ENCODE peak calls at places on chromosomes 2 and 18, in five cellular contexts. One of them, this sample, is unnamed.

GRCh38 chr2:29920631-29921559 is 491 bp downstream of the ALK start:
- DNase-seq in K562: peak
- DNase-seq in HepG2: no peak
- DNase-seq in H1: peak
- DNase-seq in GM12878: no peak
- DNase-seq in this sample: no peak

GRCh38 chr2:102488063-102488462 is 15.0 kb downstream of the SLC9A4 start:
- DNase-seq in GM12878: no peak
- DNase-seq in HepG2: no peak
- DNase-seq in H1: no peak
- DNase-seq in K562: no peak
- DNase-seq in this sample: no peak

GRCh38 chr2:15334650-15335326 is 226.3 kb downstream of the NBAS start:
- DNase-seq in K562: no peak
- DNase-seq in H1: no peak
- DNase-seq in HepG2: no peak
- DNase-seq in GM12878: no peak
- DNase-seq in this sample: no peak

GRCh38 chr18:31301201-31301655 is 16.7 kb upstream of the DSG1 start:
- DNase-seq in K562: no peak
- DNase-seq in HepG2: no peak
- DNase-seq in GM12878: no peak
- DNase-seq in H1: no peak
- DNase-seq in this sample: no peak

GRCh38 chr18:70469916-70470315 is 181.1 kb downstream of the SOCS6 start:
- DNase-seq in HepG2: no peak
- DNase-seq in K562: no peak
- DNase-seq in GM12878: no peak
- DNase-seq in H1: no peak
- DNase-seq in this sample: no peak

GRCh38 chr18:9735238-9735637 is 27.1 kb downstream of the RAB31 start:
- DNase-seq in HepG2: peak
- DNase-seq in H1: no peak
- DNase-seq in K562: no peak
- DNase-seq in GM12878: no peak
- DNase-seq in this sample: no peak

GRCh38 chr2:211157211-211157610 is 600.8 kb downstream of the CPS1 start:
- DNase-seq in HepG2: no peak
- DNase-seq in GM12878: no peak
- DNase-seq in K562: no peak
- DNase-seq in H1: no peak
- DNase-seq in this sample: no peak

GRCh38 chr18:5317186-5317585 is 21.7 kb upstream of the ZBTB14 start:
- DNase-seq in GM12878: no peak
- DNase-seq in H1: no peak
- DNase-seq in K562: no peak
- DNase-seq in HepG2: no peak
- DNase-seq in this sample: no peak

GRCh38 chr2:181074457-181074856 is 94.1 kb downstream of the UBE2E3 start:
- DNase-seq in H1: no peak
- DNase-seq in K562: no peak
- DNase-seq in GM12878: no peak
- DNase-seq in HepG2: no peak
- DNase-seq in this sample: no peak

GRCh38 chr2:203164311-203164935 is 74.4 kb upstream of the CYP20A1 start:
- DNase-seq in HepG2: no peak
- DNase-seq in GM12878: no peak
- DNase-seq in H1: no peak
- DNase-seq in K562: no peak
- DNase-seq in this sample: no peak

GRCh38 chr18:13556497-13556896 is 169.9 kb downstream of the FAM210A start:
- DNase-seq in H1: no peak
- DNase-seq in K562: no peak
- DNase-seq in GM12878: no peak
- DNase-seq in HepG2: no peak
- DNase-seq in this sample: no peak

GRCh38 chr18:23738151-23738550 is 48.9 kb downstream of the LAMA3 start:
- DNase-seq in GM12878: no peak
- DNase-seq in K562: no peak
- DNase-seq in H1: no peak
- DNase-seq in HepG2: no peak
- DNase-seq in this sample: no peak

GRCh38 chr2:177334940-177335543 is 57.5 kb upstream of the AGPS start:
- DNase-seq in H1: no peak
- DNase-seq in GM12878: no peak
- DNase-seq in K562: peak
- DNase-seq in HepG2: peak
- DNase-seq in this sample: peak

GRCh38 chr2:11775384-11775783 is 29.0 kb downstream of the LPIN1 start:
- DNase-seq in K562: no peak
- DNase-seq in GM12878: peak
- DNase-seq in HepG2: no peak
- DNase-seq in H1: no peak
- DNase-seq in this sample: no peak

GRCh38 chr2:15553519-15553918 is 7.6 kb downstream of the NBAS start:
- DNase-seq in K562: peak
- DNase-seq in H1: no peak
- DNase-seq in HepG2: no peak
- DNase-seq in GM12878: no peak
- DNase-seq in this sample: no peak

GRCh38 chr2:71772510-71773172 is 319.3 kb downstream of the DYSF start:
- DNase-seq in H1: no peak
- DNase-seq in K562: no peak
- DNase-seq in GM12878: no peak
- DNase-seq in HepG2: no peak
- DNase-seq in this sample: no peak

GRCh38 chr2:145842002-145842401 is 1322.1 kb upstream of the ZEB2 start:
- DNase-seq in H1: no peak
- DNase-seq in HepG2: no peak
- DNase-seq in K562: no peak
- DNase-seq in GM12878: no peak
- DNase-seq in this sample: no peak
- H3K27ac ChIP-seq in H1: no peak
- H3K27ac ChIP-seq in HepG2: no peak
- H3K27ac ChIP-seq in K562: no peak
- H3K27ac ChIP-seq in GM12878: no peak
- H3K27ac ChIP-seq in this sample: no peak

GRCh38 chr2:230582851-230583283 is 129.8 kb upstream of the CAB39 start:
- DNase-seq in GM12878: peak
- DNase-seq in K562: no peak
- DNase-seq in HepG2: no peak
- DNase-seq in H1: no peak
- DNase-seq in this sample: no peak
- TF ChIP-seq ATF3 in GM12878: no peak
- TF ChIP-seq ATF3 in K562: no peak
- TF ChIP-seq ATF3 in HepG2: no peak
- TF ChIP-seq ATF3 in H1: no peak
- TF ChIP-seq ATF3 in this sample: no peak

GRCh38 chr2:70716131-70716766 is 51.8 kb downstream of the ADD2 start:
- DNase-seq in H1: peak
- DNase-seq in K562: no peak
- DNase-seq in HepG2: no peak
- DNase-seq in GM12878: no peak
- DNase-seq in this sample: no peak
- TF ChIP-seq CTCF in H1: no peak
- TF ChIP-seq CTCF in K562: no peak
- TF ChIP-seq CTCF in HepG2: no peak
- TF ChIP-seq CTCF in GM12878: no peak
- TF ChIP-seq CTCF in this sample: no peak

GRCh38 chr2:46701152-46701551 is 214.5 kb downstream of the MCFD2 start:
- DNase-seq in K562: peak
- DNase-seq in GM12878: no peak
- DNase-seq in H1: no peak
- DNase-seq in HepG2: no peak
- DNase-seq in this sample: no peak
- H3K27ac ChIP-seq in K562: no peak
- H3K27ac ChIP-seq in GM12878: no peak
- H3K27ac ChIP-seq in H1: no peak
- H3K27ac ChIP-seq in HepG2: no peak
- H3K27ac ChIP-seq in this sample: no peak

GRCh38 chr2:173982182-173982714 is 17.1 kb upstream of the SP3 start:
- DNase-seq in K562: no peak
- DNase-seq in H1: no peak
- DNase-seq in GM12878: no peak
- DNase-seq in HepG2: no peak
- DNase-seq in this sample: no peak
- TF ChIP-seq ATF3 in K562: no peak
- TF ChIP-seq ATF3 in H1: no peak
- TF ChIP-seq ATF3 in GM12878: no peak
- TF ChIP-seq ATF3 in HepG2: no peak
- TF ChIP-seq ATF3 in this sample: no peak

GRCh38 chr2:224101820-224102630 is 62.9 kb upstream of the SERPINE2 start:
- DNase-seq in HepG2: no peak
- DNase-seq in H1: no peak
- DNase-seq in K562: no peak
- DNase-seq in GM12878: no peak
- DNase-seq in this sample: no peak
- TF ChIP-seq CTCF in HepG2: no peak
- TF ChIP-seq CTCF in H1: no peak
- TF ChIP-seq CTCF in K562: no peak
- TF ChIP-seq CTCF in GM12878: no peak
- TF ChIP-seq CTCF in this sample: no peak

GRCh38 chr2:42788-43187 is 3.5 kb downstream of the FAM110C start:
- DNase-seq in K562: no peak
- DNase-seq in HepG2: no peak
- DNase-seq in GM12878: no peak
- DNase-seq in H1: no peak
- DNase-seq in this sample: no peak
- H3K27ac ChIP-seq in K562: no peak
- H3K27ac ChIP-seq in HepG2: no peak
- H3K27ac ChIP-seq in GM12878: no peak
- H3K27ac ChIP-seq in H1: no peak
- H3K27ac ChIP-seq in this sample: no peak

GRCh38 chr2:140589696-140590095 is 1541.1 kb downstream of the LRP1B start:
- DNase-seq in HepG2: no peak
- DNase-seq in K562: no peak
- DNase-seq in H1: no peak
- DNase-seq in GM12878: no peak
- DNase-seq in this sample: no peak

GRCh38 chr2:140589273-140589672 is 1541.5 kb downstream of the LRP1B start:
- DNase-seq in HepG2: no peak
- DNase-seq in GM12878: no peak
- DNase-seq in H1: no peak
- DNase-seq in K562: no peak
- DNase-seq in this sample: no peak

GRCh38 chr2:140580799-140581198 is 1550.0 kb downstream of the LRP1B start:
- DNase-seq in GM12878: no peak
- DNase-seq in H1: no peak
- DNase-seq in HepG2: no peak
- DNase-seq in K562: no peak
- DNase-seq in this sample: no peak

GRCh38 chr2:140585016-140585415 is 1545.8 kb downstream of the LRP1B start:
- DNase-seq in HepG2: no peak
- DNase-seq in GM12878: no peak
- DNase-seq in K562: no peak
- DNase-seq in H1: no peak
- DNase-seq in this sample: no peak

GRCh38 chr2:140586379-140586778 is 1544.4 kb downstream of the LRP1B start:
- DNase-seq in H1: peak
- DNase-seq in HepG2: peak
- DNase-seq in K562: no peak
- DNase-seq in GM12878: peak
- DNase-seq in this sample: peak
- TF ChIP-seq ATF3 in H1: no peak
- TF ChIP-seq ATF3 in HepG2: no peak
- TF ChIP-seq ATF3 in K562: no peak
- TF ChIP-seq ATF3 in GM12878: no peak
- TF ChIP-seq ATF3 in this sample: no peak

GRCh38 chr2:95023222-95023597 is 2.3 kb upstream of the MAL start:
- DNase-seq in GM12878: no peak
- DNase-seq in K562: no peak
- DNase-seq in H1: no peak
- DNase-seq in HepG2: peak
- DNase-seq in this sample: peak
- TF ChIP-seq CTCF in GM12878: peak
- TF ChIP-seq CTCF in K562: no peak
- TF ChIP-seq CTCF in H1: no peak
- TF ChIP-seq CTCF in HepG2: peak
- TF ChIP-seq CTCF in this sample: peak

GRCh38 chr2:222884114-222884764 is 23.4 kb downstream of the ACSL3 start:
- DNase-seq in K562: no peak
- DNase-seq in GM12878: no peak
- DNase-seq in H1: no peak
- DNase-seq in HepG2: no peak
- DNase-seq in this sample: no peak

GRCh38 chr2:222884765-222885424 is 24.1 kb downstream of the ACSL3 start:
- DNase-seq in K562: no peak
- DNase-seq in HepG2: no peak
- DNase-seq in GM12878: no peak
- DNase-seq in H1: no peak
- DNase-seq in this sample: no peak

GRCh38 chr2:222887124-222887523 is 26.3 kb downstream of the ACSL3 start:
- DNase-seq in GM12878: no peak
- DNase-seq in H1: no peak
- DNase-seq in HepG2: no peak
- DNase-seq in K562: no peak
- DNase-seq in this sample: no peak

GRCh38 chr2:222882484-222882928 is 21.7 kb downstream of the ACSL3 start:
- DNase-seq in K562: no peak
- DNase-seq in H1: no peak
- DNase-seq in HepG2: no peak
- DNase-seq in GM12878: no peak
- DNase-seq in this sample: no peak

DNA sequence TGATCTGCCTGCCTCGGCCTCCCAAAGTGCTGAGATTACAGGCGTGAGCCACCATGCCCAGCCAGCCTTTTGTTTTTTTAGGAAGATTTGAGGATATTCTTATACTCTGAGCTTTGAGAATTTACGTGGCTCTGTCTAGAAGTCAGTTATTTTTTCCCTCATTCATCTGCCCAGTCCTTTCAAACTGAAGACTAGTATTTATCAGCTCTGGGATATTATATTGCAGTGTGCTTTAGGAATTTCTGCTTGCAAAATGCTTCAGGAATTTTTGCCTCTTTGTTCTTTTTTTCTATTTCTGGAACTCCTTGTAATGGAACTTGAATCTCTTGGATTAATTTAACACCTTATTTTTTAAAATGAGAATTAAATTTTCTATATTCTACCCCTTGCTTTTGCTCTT is 22.6 kb downstream of the ACSL3 start:
- DNase-seq in K562: no peak
- DNase-seq in GM12878: no peak
- DNase-seq in HepG2: no peak
- DNase-seq in H1: no peak
- DNase-seq in this sample: no peak
- H3K27ac ChIP-seq in K562: no peak
- H3K27ac ChIP-seq in GM12878: no peak
- H3K27ac ChIP-seq in HepG2: no peak
- H3K27ac ChIP-seq in H1: no peak
- H3K27ac ChIP-seq in this sample: no peak